ENCODE peak calls at places on chromosomes 5 and 9, in eight cellular contexts. H is heart right ventricle; I is suprapubic skin; T is pancreas; W is fibroblast of the aortic adventitia; R is naive thymus-derived CD4-positive, alpha-beta T cell; N is right atrium auricular region; V is AG10803. P is an unnamed sample.

GRCh38 chr5:166083183-166083959 is 2208.1 kb upstream of the WWC1 start:
- DNase-seq in H (no peak), I (no peak), T (no peak), W (no peak), R (no peak), N (no peak), V (no peak), P (no peak)

GRCh38 chr5:127970081-127970480 is 113.5 kb upstream of the SLC12A2 start:
- DNase-seq in H (no peak), I (no peak), T (no peak), W (no peak), R (no peak), N (no peak), V (no peak), P (no peak)

GRCh38 chr5:103305829-103306228 is 47.3 kb downstream of the MACIR start:
- DNase-seq in H (no peak), I (no peak), T (no peak), W (no peak), R (no peak), N (no peak), V (no peak), P (no peak)

GRCh38 chr9:90058364-90058763 is 453.6 kb downstream of the GADD45G start:
- DNase-seq in H (no peak), I (no peak), T (no peak), W (no peak), R (no peak), N (no peak), V (no peak), P (no peak)

GRCh38 chr5:86665984-86666760 is 48.4 kb downstream of the COX7C start:
- DNase-seq in H (no peak), I (no peak), T (peak), W (no peak), R (peak), N (no peak), V (no peak), P (no peak)

GRCh38 chr9:94086468-94086867 is 2.2 kb downstream of the PTPDC1 start:
- DNase-seq in H (no peak), I (no peak), T (no peak), W (peak), R (no peak), N (no peak), V (peak), P (peak)

GRCh38 chr5:18882162-18882561 is 1105.8 kb downstream of the CDH18 start:
- DNase-seq in H (no peak), I (no peak), T (no peak), W (no peak), R (no peak), N (no peak), V (no peak), P (no peak)

GRCh38 chr9:655875-656274 is 185.6 kb upstream of the DMRT1 start:
- DNase-seq in H (peak), I (no peak), T (peak), W (peak), R (no peak), N (peak), V (peak), P (peak)

GRCh38 chr9:125929846-125930245 is 182.7 kb downstream of the PBX3 start:
- DNase-seq in H (no peak), I (no peak), T (no peak), W (no peak), R (no peak), N (no peak), V (no peak), P (no peak)

GRCh38 chr9:114172981-114173833 is 17.9 kb downstream of the COL27A1 start:
- DNase-seq in H (no peak), I (no peak), T (peak), W (no peak), R (no peak), N (no peak), V (peak), P (peak)

GRCh38 chr5:31273631-31274378 is 80.3 kb downstream of the CDH6 start:
- DNase-seq in H (no peak), I (no peak), T (no peak), W (no peak), R (no peak), N (no peak), V (no peak), P (peak)

GRCh38 chr5:133899506-133899905 is 68.9 kb downstream of the C5orf15 start:
- DNase-seq in H (no peak), I (no peak), T (no peak), W (no peak), R (no peak), N (no peak), V (no peak), P (no peak)

GRCh38 chr9:93259490-93260289 is 75.8 kb downstream of the WNK2 start:
- DNase-seq in H (peak), I (peak), T (no peak), W (no peak), R (no peak), N (peak), V (no peak), P (no peak)

GRCh38 chr9:109143881-109144562 is 23.0 kb downstream of the FRRS1L start:
- DNase-seq in H (no peak), I (no peak), T (no peak), W (peak), R (no peak), N (no peak), V (peak), P (peak)

GRCh38 chr9:87497080-87497603 is 525 bp upstream of the DAPK1 start:
- DNase-seq in H (no peak), I (no peak), T (no peak), W (no peak), R (no peak), N (no peak), V (no peak), P (no peak)

GRCh38 chr5:52922384-52922783 is 66.8 kb upstream of the ITGA2 start:
- DNase-seq in H (no peak), I (no peak), T (no peak), W (peak), R (no peak), N (no peak), V (peak), P (peak)

GRCh38 chr5:56060276-56061110 is 65.7 kb upstream of the IL6ST start:
- DNase-seq in H (no peak), I (no peak), T (no peak), W (no peak), R (peak), N (no peak), V (no peak), P (no peak)

GRCh38 chr9:91844656-91845291 is 105.3 kb downstream of the ROR2 start:
- DNase-seq in H (no peak), I (no peak), T (no peak), W (no peak), R (no peak), N (no peak), V (no peak), P (no peak)

GRCh38 chr9:23693374-23693773 is 132.7 kb downstream of the ELAVL2 start:
- DNase-seq in H (no peak), I (no peak), T (no peak), W (no peak), R (no peak), N (no peak), V (no peak), P (no peak)

GRCh38 chr9:69980041-69980440 is 63.6 kb upstream of the MAMDC2 start:
- DNase-seq in H (no peak), I (no peak), T (no peak), W (peak), R (no peak), N (no peak), V (peak), P (peak)

GRCh38 chr5:96285823-96286222 is 147.2 kb downstream of the PCSK1 start:
- DNase-seq in H (no peak), I (no peak), T (no peak), W (no peak), R (no peak), N (no peak), V (no peak), P (no peak)

GRCh38 chr9:12774861-12775367 is at the start of gene LURAP1L:
- DNase-seq in H (peak), I (no peak), T (peak), W (peak), R (no peak), N (peak), V (peak), P (peak)

GRCh38 chr9:109381011-109381729 is 60.3 kb upstream of the EPB41L4B start:
- DNase-seq in H (no peak), I (no peak), T (no peak), W (no peak), R (no peak), N (no peak), V (no peak), P (no peak)

GRCh38 chr5:160315968-160316367 is 3.6 kb upstream of the CCNJL start:
- DNase-seq in H (no peak), I (no peak), T (no peak), W (no peak), R (no peak), N (no peak), V (peak), P (peak)

GRCh38 chr9:96486351-96487029 is 36.5 kb downstream of the HABP4 start:
- DNase-seq in H (peak), I (no peak), T (peak), W (peak), R (no peak), N (peak), V (peak), P (peak)

GRCh38 chr5:68739752-68740151 is 354.1 kb upstream of the SLC30A5 start:
- DNase-seq in H (no peak), I (no peak), T (no peak), W (no peak), R (no peak), N (no peak), V (no peak), P (no peak)

GRCh38 chr9:91059713-91060112 is 258.1 kb downstream of the SYK start:
- DNase-seq in H (no peak), I (no peak), T (no peak), W (no peak), R (no peak), N (peak), V (peak), P (peak)

GRCh38 chr9:98807811-98808195 is 333 bp downstream of the GALNT12 start:
- DNase-seq in H (no peak), I (no peak), T (no peak), W (no peak), R (peak), N (no peak), V (no peak), P (no peak)

GRCh38 chr9:116342071-116342470 is 188.5 kb downstream of the PAPPA start:
- DNase-seq in H (no peak), I (no peak), T (no peak), W (no peak), R (no peak), N (no peak), V (peak), P (peak)

GRCh38 chr5:89988998-89989690 is 420.4 kb downstream of the CETN3 start:
- DNase-seq in H (peak), I (no peak), T (no peak), W (peak), R (no peak), N (no peak), V (peak), P (peak)
- H3K4me3 ChIP-seq in H (no peak), I (no peak), T (no peak), W (no peak), R (no peak), N (no peak), V (no peak), P (no peak)

GRCh38 chr5:173233347-173234128 is 1.5 kb downstream of the NKX2-5 start:
- DNase-seq in H (no peak), I (no peak), T (no peak), W (no peak), R (no peak), N (no peak), V (no peak), P (no peak)

GRCh38 chr5:173231996-173232498 is 3.0 kb downstream of the NKX2-5 start:
- DNase-seq in H (no peak), I (no peak), T (no peak), W (no peak), R (no peak), N (no peak), V (no peak), P (no peak)

GRCh38 chr5:173232499-173233346 is 2.3 kb downstream of the NKX2-5 start:
- DNase-seq in H (no peak), I (no peak), T (no peak), W (no peak), R (no peak), N (no peak), V (no peak), P (no peak)

GRCh38 chr5:173235499-173236394 is 741 bp upstream of the NKX2-5 start:
- DNase-seq in H (no peak), I (no peak), T (no peak), W (no peak), R (no peak), N (no peak), V (no peak), P (no peak)

GRCh38 chr5:173234129-173234793 is 745 bp downstream of the NKX2-5 start:
- DNase-seq in H (no peak), I (no peak), T (no peak), W (no peak), R (no peak), N (no peak), V (no peak), P (peak)
- H3K4me3 ChIP-seq in H (peak), I (peak), T (no peak), W (no peak), R (no peak), N (peak), V (no peak), P (peak)

GRCh38 chr5:143397302-143398052 is 6.0 kb downstream of the NR3C1 start:
- DNase-seq in H (no peak), I (no peak), T (no peak), W (peak), R (no peak), N (no peak), V (no peak), P (no peak)

GRCh38 chr5:143400541-143401252 is 2.8 kb downstream of the NR3C1 start:
- DNase-seq in H (peak), I (no peak), T (no peak), W (peak), R (no peak), N (no peak), V (peak), P (peak)

GRCh38 chr5:143399616-143400540 is 3.6 kb downstream of the NR3C1 start:
- DNase-seq in H (no peak), I (no peak), T (no peak), W (peak), R (no peak), N (no peak), V (no peak), P (no peak)

GRCh38 chr5:143398053-143398355 is 5.5 kb downstream of the NR3C1 start:
- DNase-seq in H (no peak), I (no peak), T (no peak), W (no peak), R (no peak), N (no peak), V (no peak), P (no peak)

DNA sequence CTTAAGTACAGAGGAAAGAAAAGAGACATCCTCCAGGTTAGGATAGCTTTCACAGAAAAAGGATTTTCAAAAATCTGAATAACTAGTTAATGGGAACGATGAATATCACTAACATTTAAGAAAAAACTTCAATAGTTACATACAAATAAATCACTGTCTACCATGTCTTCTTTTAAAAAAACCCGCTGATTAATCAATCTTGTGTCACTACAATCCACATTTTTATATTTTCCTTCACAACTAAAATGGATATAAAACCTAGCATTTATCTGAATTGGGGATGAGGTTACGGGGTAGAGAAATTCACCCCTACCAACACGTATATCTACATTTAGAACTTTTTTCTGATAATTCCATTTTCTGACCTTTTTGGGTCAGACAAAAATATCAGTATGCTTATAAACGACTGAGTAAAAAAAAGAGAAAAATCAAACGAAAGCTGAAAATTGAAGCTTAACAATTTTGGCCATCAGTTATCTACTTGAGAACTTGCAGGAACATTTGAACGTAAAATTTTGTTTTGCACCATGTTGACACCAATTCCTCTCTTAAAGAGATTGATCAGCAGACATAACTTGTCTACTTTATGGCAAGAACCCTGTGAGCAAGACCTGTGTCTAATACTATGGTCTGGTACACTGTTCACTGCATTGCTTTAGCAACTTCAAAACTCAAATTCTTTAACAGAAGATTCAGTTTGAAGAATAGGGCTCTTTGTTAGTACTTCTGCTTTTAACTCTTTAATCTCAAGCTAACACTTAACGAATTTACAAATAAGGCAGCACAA is 4.8 kb downstream of the NR3C1 start:
- DNase-seq in H (no peak), I (no peak), T (no peak), W (peak), R (no peak), N (no peak), V (no peak), P (peak)
- H3K4me3 ChIP-seq in H (peak), I (peak), T (no peak), W (peak), R (peak), N (peak), V (peak), P (peak)

DNA sequence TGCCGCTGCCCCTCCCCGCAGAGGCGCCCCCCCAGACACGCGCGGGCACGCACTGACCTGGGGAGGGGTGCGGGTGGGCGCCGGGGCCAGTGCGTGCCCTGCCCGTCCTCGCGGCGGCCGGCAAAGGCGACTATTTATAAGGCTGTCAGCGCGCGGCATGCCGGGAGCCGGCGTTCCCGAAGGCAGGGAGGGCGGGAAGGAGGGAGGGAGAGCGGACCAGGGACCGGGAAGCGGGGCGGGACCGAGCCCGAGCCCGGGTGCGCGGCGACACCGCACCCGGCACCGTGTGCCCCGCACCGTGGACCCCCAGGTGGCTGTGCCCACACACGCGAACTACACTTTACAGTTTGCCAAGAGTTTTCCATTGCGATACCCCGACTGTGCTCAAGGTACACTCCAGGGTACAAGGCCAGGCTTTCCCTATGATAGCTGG is at the start of gene AK1:
- DNase-seq in H (peak), I (peak), T (peak), W (peak), R (no peak), N (peak), V (peak), P (peak)
- H3K4me3 ChIP-seq in H (peak), I (peak), T (peak), W (peak), R (no peak), N (peak), V (peak), P (peak)

GRCh38 chr5:65034782-65035181 is 266.1 kb downstream of the CWC27 start:
- DNase-seq in H (no peak), I (no peak), T (no peak), W (no peak), R (no peak), N (no peak), V (no peak), P (no peak)
- H3K4me3 ChIP-seq in H (no peak), I (peak), T (no peak), W (no peak), R (peak), N (peak), V (peak), P (peak)

GRCh38 chr9:37740631-37741328 is 12.8 kb upstream of the TRMT10B start:
- DNase-seq in H (no peak), I (no peak), T (no peak), W (no peak), R (no peak), N (no peak), V (no peak), P (no peak)
- H3K4me3 ChIP-seq in H (no peak), I (no peak), T (no peak), W (no peak), R (no peak), N (no peak), V (no peak), P (no peak)

GRCh38 chr5:17439956-17440355 is 58.1 kb upstream of the TAF11L2 start:
- DNase-seq in H (no peak), I (no peak), T (no peak), W (no peak), R (no peak), N (no peak), V (no peak), P (no peak)

GRCh38 chr5:17436766-17437221 is 61.2 kb upstream of the TAF11L2 start:
- DNase-seq in H (no peak), I (no peak), T (no peak), W (peak), R (no peak), N (no peak), V (peak), P (peak)

GRCh38 chr5:17436345-17436744 is 61.7 kb upstream of the TAF11L2 start:
- DNase-seq in H (no peak), I (no peak), T (no peak), W (no peak), R (no peak), N (no peak), V (peak), P (peak)

GRCh38 chr5:17440766-17441165 is 57.3 kb upstream of the TAF11L2 start:
- DNase-seq in H (no peak), I (no peak), T (no peak), W (peak), R (no peak), N (no peak), V (peak), P (peak)

GRCh38 chr5:17438027-17438426 is 60.0 kb upstream of the TAF11L2 start:
- DNase-seq in H (no peak), I (no peak), T (no peak), W (no peak), R (no peak), N (no peak), V (no peak), P (no peak)
- H3K4me3 ChIP-seq in H (no peak), I (no peak), T (no peak), W (no peak), R (no peak), N (no peak), V (no peak), P (no peak)

GRCh38 chr5:2353211-2353610 is 398.3 kb downstream of the IRX2 start:
- DNase-seq in H (no peak), I (no peak), T (no peak), W (no peak), R (no peak), N (no peak), V (no peak), P (no peak)
- H3K4me3 ChIP-seq in H (no peak), I (no peak), T (no peak), W (no peak), R (no peak), N (no peak), V (no peak), P (no peak)

DNA sequence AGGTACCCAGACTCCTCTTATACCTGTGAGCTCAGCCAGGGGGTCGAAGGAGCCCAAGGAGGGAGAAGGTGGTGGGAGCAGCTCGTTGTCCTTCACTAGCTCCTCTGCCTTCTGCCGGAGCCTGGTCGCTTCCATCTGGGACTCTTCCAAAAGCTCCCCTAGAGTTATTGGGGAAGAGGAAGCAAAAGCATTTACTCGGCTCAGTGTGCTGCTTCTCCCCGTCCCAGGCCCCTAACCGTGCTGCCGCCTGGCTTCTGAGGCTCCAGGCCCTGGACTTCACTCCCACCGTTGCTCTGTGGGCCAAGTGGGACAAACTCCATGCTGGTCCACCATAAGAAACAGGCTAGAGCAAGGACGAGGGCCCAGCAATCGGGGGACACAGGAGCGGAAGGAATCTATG is 17.2 kb downstream of the TNIP1 start:
- DNase-seq in H (no peak), I (no peak), T (no peak), W (no peak), R (no peak), N (no peak), V (no peak), P (peak)
- H3K4me3 ChIP-seq in H (no peak), I (no peak), T (no peak), W (no peak), R (no peak), N (no peak), V (no peak), P (no peak)

GRCh38 chr9:37970301-37971106 is 66.6 kb upstream of the SLC25A51 start:
- DNase-seq in H (no peak), I (no peak), T (no peak), W (no peak), R (no peak), N (no peak), V (no peak), P (no peak)

GRCh38 chr9:37972346-37972745 is 68.4 kb upstream of the SLC25A51 start:
- DNase-seq in H (no peak), I (no peak), T (peak), W (peak), R (no peak), N (no peak), V (no peak), P (peak)

GRCh38 chr9:37971107-37971459 is 67.2 kb upstream of the SLC25A51 start:
- DNase-seq in H (no peak), I (no peak), T (no peak), W (no peak), R (no peak), N (no peak), V (no peak), P (no peak)

GRCh38 chr9:37969558-37970300 is 65.8 kb upstream of the SLC25A51 start:
- DNase-seq in H (no peak), I (no peak), T (no peak), W (no peak), R (no peak), N (no peak), V (no peak), P (no peak)

GRCh38 chr9:37971691-37972090 is 67.8 kb upstream of the SLC25A51 start:
- DNase-seq in H (no peak), I (no peak), T (no peak), W (no peak), R (no peak), N (no peak), V (no peak), P (no peak)
- H3K4me3 ChIP-seq in H (no peak), I (no peak), T (no peak), W (no peak), R (no peak), N (no peak), V (no peak), P (no peak)

P was measured in fibroblast of villous mesenchyme.